ENCODE peak calls at places on chromosomes 1 and 21, in nine cellular contexts. One of them, this sample, is unnamed.

GRCh38 chr1:27940297-27940696 is 5.5 kb downstream of the SMPDL3B start:
- DNase-seq in upper lobe of right lung: no peak
- DNase-seq in pancreas: no peak
- DNase-seq in ovary: no peak
- DNase-seq in heart left ventricle: peak; percentile 48
- DNase-seq in naive thymus-derived CD4-positive, alpha-beta T cell: peak; percentile 71
- DNase-seq in lower lobe of right lung: peak; percentile 74
- DNase-seq in HepG2: peak; percentile 43
- DNase-seq in aorta: peak; percentile 77
- DNase-seq in this sample: no peak

GRCh38 chr1:245261786-245262185 is 107.0 kb downstream of the KIF26B start:
- DNase-seq in upper lobe of right lung: no peak
- DNase-seq in pancreas: no peak
- DNase-seq in ovary: no peak
- DNase-seq in heart left ventricle: no peak
- DNase-seq in naive thymus-derived CD4-positive, alpha-beta T cell: no peak
- DNase-seq in lower lobe of right lung: no peak
- DNase-seq in HepG2: no peak
- DNase-seq in aorta: no peak
- DNase-seq in this sample: no peak

GRCh38 chr1:116138277-116138792 is 27.1 kb downstream of the MAB21L3 start:
- DNase-seq in upper lobe of right lung: no peak
- DNase-seq in pancreas: no peak
- DNase-seq in ovary: no peak
- DNase-seq in heart left ventricle: no peak
- DNase-seq in naive thymus-derived CD4-positive, alpha-beta T cell: no peak
- DNase-seq in lower lobe of right lung: no peak
- DNase-seq in HepG2: no peak
- DNase-seq in aorta: no peak
- DNase-seq in this sample: no peak

GRCh38 chr21:29376556-29376955 is 77.8 kb downstream of the BACH1 start:
- DNase-seq in upper lobe of right lung: peak; percentile 69
- DNase-seq in pancreas: no peak
- DNase-seq in ovary: no peak
- DNase-seq in heart left ventricle: peak; percentile 49
- DNase-seq in naive thymus-derived CD4-positive, alpha-beta T cell: peak; percentile 12
- DNase-seq in lower lobe of right lung: peak; percentile 65
- DNase-seq in HepG2: peak; percentile 47
- DNase-seq in aorta: peak; percentile 76
- DNase-seq in this sample: peak; percentile 27

GRCh38 chr1:70459502-70460225 is 48.6 kb downstream of the CTH start:
- DNase-seq in upper lobe of right lung: no peak
- DNase-seq in pancreas: no peak
- DNase-seq in ovary: no peak
- DNase-seq in heart left ventricle: no peak
- DNase-seq in naive thymus-derived CD4-positive, alpha-beta T cell: no peak
- DNase-seq in lower lobe of right lung: no peak
- DNase-seq in HepG2: no peak
- DNase-seq in aorta: no peak
- DNase-seq in this sample: no peak

GRCh38 chr1:12229835-12230548 is at the start of gene VPS13D:
- DNase-seq in upper lobe of right lung: peak; percentile 94
- DNase-seq in pancreas: peak; percentile 74
- DNase-seq in ovary: peak; percentile 77
- DNase-seq in heart left ventricle: peak; percentile 91
- DNase-seq in naive thymus-derived CD4-positive, alpha-beta T cell: peak; percentile 79
- DNase-seq in lower lobe of right lung: peak; percentile 93
- DNase-seq in HepG2: peak; percentile 47
- DNase-seq in aorta: peak; percentile 90
- DNase-seq in this sample: peak; percentile 78

GRCh38 chr1:227887697-227888403 is 59.9 kb downstream of the WNT9A start:
- DNase-seq in upper lobe of right lung: peak; percentile 69
- DNase-seq in pancreas: no peak
- DNase-seq in ovary: peak; percentile 46
- DNase-seq in heart left ventricle: peak; percentile 77
- DNase-seq in naive thymus-derived CD4-positive, alpha-beta T cell: no peak
- DNase-seq in lower lobe of right lung: peak; percentile 70
- DNase-seq in HepG2: no peak
- DNase-seq in aorta: no peak
- DNase-seq in this sample: no peak

GRCh38 chr21:32114434-32115063 is 164.3 kb downstream of the MIS18A start:
- DNase-seq in upper lobe of right lung: no peak
- DNase-seq in pancreas: no peak
- DNase-seq in ovary: no peak
- DNase-seq in heart left ventricle: no peak
- DNase-seq in naive thymus-derived CD4-positive, alpha-beta T cell: no peak
- DNase-seq in lower lobe of right lung: no peak
- DNase-seq in HepG2: no peak
- DNase-seq in aorta: no peak
- DNase-seq in this sample: no peak

GRCh38 chr1:201958348-201958747 is 3.0 kb downstream of the TIMM17A start:
- DNase-seq in upper lobe of right lung: no peak
- DNase-seq in pancreas: no peak
- DNase-seq in ovary: no peak
- DNase-seq in heart left ventricle: no peak
- DNase-seq in naive thymus-derived CD4-positive, alpha-beta T cell: no peak
- DNase-seq in lower lobe of right lung: no peak
- DNase-seq in HepG2: no peak
- DNase-seq in aorta: no peak
- DNase-seq in this sample: no peak

GRCh38 chr1:238223067-238223640 is 332.4 kb upstream of the ZP4 start:
- DNase-seq in upper lobe of right lung: no peak
- DNase-seq in pancreas: no peak
- DNase-seq in ovary: no peak
- DNase-seq in heart left ventricle: no peak
- DNase-seq in naive thymus-derived CD4-positive, alpha-beta T cell: no peak
- DNase-seq in lower lobe of right lung: no peak
- DNase-seq in HepG2: no peak
- DNase-seq in aorta: no peak
- DNase-seq in this sample: no peak

GRCh38 chr1:204255225-204255624 is 41.4 kb upstream of the GOLT1A start:
- DNase-seq in upper lobe of right lung: no peak
- DNase-seq in pancreas: no peak
- DNase-seq in ovary: no peak
- DNase-seq in heart left ventricle: no peak
- DNase-seq in naive thymus-derived CD4-positive, alpha-beta T cell: no peak
- DNase-seq in lower lobe of right lung: no peak
- DNase-seq in HepG2: no peak
- DNase-seq in aorta: no peak
- DNase-seq in this sample: peak; percentile 49

GRCh38 chr1:32394890-32395415 is 712 bp upstream of the BSDC1 start:
- DNase-seq in upper lobe of right lung: no peak
- DNase-seq in pancreas: no peak
- DNase-seq in ovary: no peak
- DNase-seq in heart left ventricle: no peak
- DNase-seq in naive thymus-derived CD4-positive, alpha-beta T cell: no peak
- DNase-seq in lower lobe of right lung: no peak
- DNase-seq in HepG2: peak; percentile 56
- DNase-seq in aorta: no peak
- DNase-seq in this sample: no peak

GRCh38 chr1:58941471-58942289 is 157.8 kb upstream of the JUN start:
- DNase-seq in upper lobe of right lung: no peak
- DNase-seq in pancreas: peak; percentile 21
- DNase-seq in ovary: no peak
- DNase-seq in heart left ventricle: no peak
- DNase-seq in naive thymus-derived CD4-positive, alpha-beta T cell: no peak
- DNase-seq in lower lobe of right lung: no peak
- DNase-seq in HepG2: peak; percentile 36
- DNase-seq in aorta: no peak
- DNase-seq in this sample: no peak

GRCh38 chr1:59177756-59178155 is 119.1 kb upstream of the FGGY start:
- DNase-seq in upper lobe of right lung: no peak
- DNase-seq in pancreas: no peak
- DNase-seq in ovary: no peak
- DNase-seq in heart left ventricle: no peak
- DNase-seq in naive thymus-derived CD4-positive, alpha-beta T cell: no peak
- DNase-seq in lower lobe of right lung: no peak
- DNase-seq in HepG2: no peak
- DNase-seq in aorta: no peak
- DNase-seq in this sample: no peak

GRCh38 chr1:234336359-234336758 is 36.9 kb upstream of the COA6 start:
- DNase-seq in upper lobe of right lung: no peak
- DNase-seq in pancreas: no peak
- DNase-seq in ovary: no peak
- DNase-seq in heart left ventricle: no peak
- DNase-seq in naive thymus-derived CD4-positive, alpha-beta T cell: no peak
- DNase-seq in lower lobe of right lung: no peak
- DNase-seq in HepG2: no peak
- DNase-seq in aorta: no peak
- DNase-seq in this sample: no peak
- H3K9me3 ChIP-seq in upper lobe of right lung: no peaks in the 10 kb centered on the region
- H3K9me3 ChIP-seq in pancreas: no peaks in the 10 kb centered on the region
- H3K9me3 ChIP-seq in ovary: no peaks in the 10 kb centered on the region
- H3K9me3 ChIP-seq in heart left ventricle: no peaks in the 10 kb centered on the region
- H3K9me3 ChIP-seq in naive thymus-derived CD4-positive, alpha-beta T cell: no peaks in the 10 kb centered on the region
- H3K9me3 ChIP-seq in lower lobe of right lung: peaks cover 24% of the 10 kb centered on the region
- H3K9me3 ChIP-seq in HepG2: peaks cover 18% of the 10 kb centered on the region
- H3K9me3 ChIP-seq in aorta: peaks cover 2% of the 10 kb centered on the region
- H3K9me3 ChIP-seq in this sample: no peaks in the 10 kb centered on the region

GRCh38 chr1:9201421-9202239 is 32.9 kb upstream of the H6PD start:
- DNase-seq in upper lobe of right lung: no peak
- DNase-seq in pancreas: no peak
- DNase-seq in ovary: peak; percentile 44
- DNase-seq in heart left ventricle: no peak
- DNase-seq in naive thymus-derived CD4-positive, alpha-beta T cell: no peak
- DNase-seq in lower lobe of right lung: no peak
- DNase-seq in HepG2: no peak
- DNase-seq in aorta: no peak
- DNase-seq in this sample: peak; percentile 37

GRCh38 chr1:9196129-9197040 is 38.2 kb upstream of the H6PD start:
- DNase-seq in upper lobe of right lung: peak; percentile 78
- DNase-seq in pancreas: peak; percentile 42
- DNase-seq in ovary: peak; percentile 69
- DNase-seq in heart left ventricle: peak; percentile 82
- DNase-seq in naive thymus-derived CD4-positive, alpha-beta T cell: peak; percentile 35
- DNase-seq in lower lobe of right lung: peak; percentile 74
- DNase-seq in HepG2: peak; percentile 72
- DNase-seq in aorta: peak; percentile 82
- DNase-seq in this sample: peak; percentile 84

GRCh38 chr1:9200441-9200840 is 34.1 kb upstream of the H6PD start:
- DNase-seq in upper lobe of right lung: no peak
- DNase-seq in pancreas: no peak
- DNase-seq in ovary: no peak
- DNase-seq in heart left ventricle: no peak
- DNase-seq in naive thymus-derived CD4-positive, alpha-beta T cell: no peak
- DNase-seq in lower lobe of right lung: no peak
- DNase-seq in HepG2: no peak
- DNase-seq in aorta: no peak
- DNase-seq in this sample: no peak

GRCh38 chr1:9197186-9198099 is 37.1 kb upstream of the H6PD start:
- DNase-seq in upper lobe of right lung: no peak
- DNase-seq in pancreas: no peak
- DNase-seq in ovary: no peak
- DNase-seq in heart left ventricle: peak; percentile 53
- DNase-seq in naive thymus-derived CD4-positive, alpha-beta T cell: no peak
- DNase-seq in lower lobe of right lung: no peak
- DNase-seq in HepG2: no peak
- DNase-seq in aorta: peak; percentile 55
- DNase-seq in this sample: no peak

GRCh38 chr1:9198538-9199361 is 35.8 kb upstream of the H6PD start:
- DNase-seq in upper lobe of right lung: no peak
- DNase-seq in pancreas: no peak
- DNase-seq in ovary: no peak
- DNase-seq in heart left ventricle: peak; percentile 64
- DNase-seq in naive thymus-derived CD4-positive, alpha-beta T cell: no peak
- DNase-seq in lower lobe of right lung: no peak
- DNase-seq in HepG2: no peak
- DNase-seq in aorta: peak; percentile 48
- DNase-seq in this sample: no peak
- H3K4me3 ChIP-seq in upper lobe of right lung: peak overlapping the region; percentile 29
- H3K4me3 ChIP-seq in pancreas: no peak overlapping the region
- H3K4me3 ChIP-seq in ovary: no peak overlapping the region
- H3K4me3 ChIP-seq in heart left ventricle: no peak overlapping the region
- H3K4me3 ChIP-seq in naive thymus-derived CD4-positive, alpha-beta T cell: no peak overlapping the region
- H3K4me3 ChIP-seq in lower lobe of right lung: peak overlapping the region; percentile 14
- H3K4me3 ChIP-seq in HepG2: peak overlapping the region; percentile 24
- H3K4me3 ChIP-seq in aorta: peak overlapping the region; percentile 2
- H3K4me3 ChIP-seq in this sample: no peak overlapping the region

GRCh38 chr1:79281442-79281841 is 274.9 kb upstream of the ADGRL4 start:
- DNase-seq in upper lobe of right lung: no peak
- DNase-seq in pancreas: no peak
- DNase-seq in ovary: no peak
- DNase-seq in heart left ventricle: no peak
- DNase-seq in naive thymus-derived CD4-positive, alpha-beta T cell: no peak
- DNase-seq in lower lobe of right lung: no peak
- DNase-seq in HepG2: no peak
- DNase-seq in aorta: no peak
- DNase-seq in this sample: no peak

GRCh38 chr1:79285659-79286058 is 279.1 kb upstream of the ADGRL4 start:
- DNase-seq in upper lobe of right lung: no peak
- DNase-seq in pancreas: no peak
- DNase-seq in ovary: no peak
- DNase-seq in heart left ventricle: no peak
- DNase-seq in naive thymus-derived CD4-positive, alpha-beta T cell: no peak
- DNase-seq in lower lobe of right lung: no peak
- DNase-seq in HepG2: no peak
- DNase-seq in aorta: no peak
- DNase-seq in this sample: no peak

GRCh38 chr1:79283451-79283850 is 276.9 kb upstream of the ADGRL4 start:
- DNase-seq in upper lobe of right lung: peak; percentile 39
- DNase-seq in pancreas: no peak
- DNase-seq in ovary: no peak
- DNase-seq in heart left ventricle: no peak
- DNase-seq in naive thymus-derived CD4-positive, alpha-beta T cell: no peak
- DNase-seq in lower lobe of right lung: no peak
- DNase-seq in HepG2: no peak
- DNase-seq in aorta: no peak
- DNase-seq in this sample: no peak
- H3K9me3 ChIP-seq in upper lobe of right lung: no peaks in the 10 kb centered on the region
- H3K9me3 ChIP-seq in pancreas: no peaks in the 10 kb centered on the region
- H3K9me3 ChIP-seq in ovary: no peaks in the 10 kb centered on the region
- H3K9me3 ChIP-seq in heart left ventricle: no peaks in the 10 kb centered on the region
- H3K9me3 ChIP-seq in naive thymus-derived CD4-positive, alpha-beta T cell: no peaks in the 10 kb centered on the region
- H3K9me3 ChIP-seq in lower lobe of right lung: no peaks in the 10 kb centered on the region
- H3K9me3 ChIP-seq in HepG2: peaks cover 60% of the 10 kb centered on the region
- H3K9me3 ChIP-seq in aorta: no peaks in the 10 kb centered on the region
- H3K9me3 ChIP-seq in this sample: no peaks in the 10 kb centered on the region

DNA sequence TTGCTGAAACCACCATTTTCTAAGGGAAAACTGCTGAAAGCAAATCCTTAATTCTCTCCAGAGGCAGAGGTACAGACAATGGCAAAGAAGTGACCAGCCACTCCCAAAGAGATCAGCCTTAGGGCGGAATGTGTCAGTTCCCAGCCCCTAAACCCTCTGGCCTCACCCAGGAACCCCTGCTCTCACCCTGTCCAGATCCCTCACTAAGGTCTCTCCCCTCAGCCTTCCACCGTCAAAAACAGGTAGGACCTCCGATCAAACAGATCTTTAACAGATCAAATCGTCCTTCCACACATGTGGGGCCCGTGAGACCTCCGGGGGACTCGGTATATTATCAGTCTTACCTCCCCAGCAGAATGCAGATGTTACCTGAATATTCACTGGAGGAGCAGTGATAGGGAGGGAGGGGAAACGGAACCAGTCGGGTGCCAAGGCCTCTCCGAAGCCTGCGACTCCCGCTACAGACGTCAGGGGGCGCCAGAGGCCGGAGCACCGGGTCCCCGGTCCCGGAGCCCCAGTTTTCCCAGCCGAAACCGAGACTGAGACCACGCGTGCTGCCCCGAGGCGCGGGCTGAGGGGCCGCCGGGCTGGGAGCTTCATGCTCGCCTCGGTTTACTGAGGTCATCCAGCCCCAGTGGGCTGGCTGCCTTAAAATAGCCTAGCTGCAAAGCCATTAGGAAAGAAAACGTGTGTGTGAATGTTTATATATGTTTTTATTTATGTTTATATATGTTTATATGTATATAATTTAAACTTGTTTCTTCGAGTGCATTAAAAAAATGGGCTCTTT is 23.6 kb downstream of the GPA33 start:
- DNase-seq in upper lobe of right lung: peak; percentile 88
- DNase-seq in pancreas: peak; percentile 52
- DNase-seq in ovary: peak; percentile 45
- DNase-seq in heart left ventricle: peak; percentile 76
- DNase-seq in naive thymus-derived CD4-positive, alpha-beta T cell: peak; percentile 59
- DNase-seq in lower lobe of right lung: peak; percentile 83
- DNase-seq in HepG2: peak; percentile 29
- DNase-seq in aorta: peak; percentile 73
- DNase-seq in this sample: peak; percentile 52
- H3K4me3 ChIP-seq in upper lobe of right lung: no peak overlapping the region
- H3K4me3 ChIP-seq in pancreas: no peak overlapping the region
- H3K4me3 ChIP-seq in ovary: no peak overlapping the region
- H3K4me3 ChIP-seq in heart left ventricle: no peak overlapping the region
- H3K4me3 ChIP-seq in naive thymus-derived CD4-positive, alpha-beta T cell: no peak overlapping the region
- H3K4me3 ChIP-seq in lower lobe of right lung: peak overlapping the region; percentile 39
- H3K4me3 ChIP-seq in HepG2: no peak overlapping the region
- H3K4me3 ChIP-seq in aorta: no peak overlapping the region
- H3K4me3 ChIP-seq in this sample: no peak overlapping the region